ENCODE peak calls at places on chromosome 14, in five cellular contexts. D is Daoy; L is substantia nigra; O is lung; Z is stimulated activated naive B cell treated with anti-CD40 and anti-IgM and Interleukin-4, amounts not matched to agents 10 μg/mL and 1 μg/mL and 100 μg/mL, for 72 hours. P is an unnamed sample.

GRCh38 chr14:81535399-81536124 is 1.9 kb upstream of the SEL1L start:
- DNase-seq in D (no peak), L (no peak), O (no peak), Z (no peak), P (no peak)

GRCh38 chr14:76349993-76350392 is 25.9 kb upstream of the ESRRB start:
- DNase-seq in D (no peak), L (no peak), O (no peak), Z (no peak), P (no peak)

GRCh38 chr14:58428011-58428807 is 690 bp downstream of the KIAA0586 start:
- DNase-seq in D (peak; percentile 70), L (no peak), O (no peak), Z (no peak), P (peak; percentile 77)

GRCh38 chr14:50085570-50086315 is 30.6 kb downstream of the VCPKMT start:
- DNase-seq in D (peak; percentile 84), L (no peak), O (no peak), Z (peak; percentile 74), P (peak; percentile 88)

GRCh38 chr14:32345311-32345771 is 16.2 kb downstream of the AKAP6 start:
- DNase-seq in D (no peak), L (no peak), O (no peak), Z (no peak), P (no peak)

GRCh38 chr14:104600805-104601204 is 3.8 kb downstream of the TMEM179 start:
- DNase-seq in D (no peak), L (no peak), O (no peak), Z (no peak), P (no peak)

GRCh38 chr14:99699071-99699760 is 15.1 kb downstream of the CYP46A1 start:
- DNase-seq in D (no peak), L (no peak), O (peak; percentile 3), Z (no peak), P (no peak)

GRCh38 chr14:31414190-31414833 is 6.0 kb downstream of the HEATR5A start:
- DNase-seq in D (no peak), L (no peak), O (no peak), Z (no peak), P (peak; percentile 33)

GRCh38 chr14:54894995-54895394 is 7.6 kb downstream of the GCH1 start:
- DNase-seq in D (peak; percentile 81), L (no peak), O (no peak), Z (no peak), P (peak; percentile 66)

GRCh38 chr14:34347683-34348082 is 114.4 kb downstream of the SPTSSA start:
- DNase-seq in D (no peak), L (no peak), O (no peak), Z (no peak), P (no peak)

GRCh38 chr14:33738481-33738880 is 212.4 kb downstream of the EGLN3 start:
- DNase-seq in D (no peak), L (no peak), O (no peak), Z (no peak), P (peak; percentile 36)

GRCh38 chr14:29222671-29223268 is 456.2 kb downstream of the FOXG1 start:
- DNase-seq in D (peak; percentile 45), L (no peak), O (no peak), Z (no peak), P (peak; percentile 78)

GRCh38 chr14:21614245-21614644 is 20.5 kb downstream of the OR10G2 start:
- DNase-seq in D (no peak), L (no peak), O (no peak), Z (no peak), P (no peak)

GRCh38 chr14:67694791-67695393 is 672 bp downstream of the RDH11 start:
- DNase-seq in D (peak; percentile 93), L (peak; percentile 18), O (peak; percentile 70), Z (peak; percentile 72), P (peak; percentile 97)